ENCODE peak calls at places on chromosomes 3 and 15, in ten cellular contexts. H is RCC 7860, W is adrenal gland, X is neuronal stem cell, R is nephron progenitor cell, J is uterus, V is ureter, Y is Ammon's horn, B is thoracic aorta, S is HEK293T. F is an unnamed sample.

GRCh38 chr3:14890470-14890869 is 56.9 kb upstream of the NR2C2 start:
- DNase-seq in J (no peak), Y (no peak), R (no peak), B (no peak), S (no peak), V (no peak), X (no peak), W (no peak), H (no peak), F (no peak)

GRCh38 chr3:45907769-45908705 is 21.7 kb downstream of the CCR9 start:
- DNase-seq in R (no peak), S (no peak), H (no peak), W (no peak), J (no peak), Y (no peak), V (no peak), X (no peak), B (no peak), F (no peak)

GRCh38 chr15:58015565-58015964 is 49.9 kb downstream of the ALDH1A2 start:
- DNase-seq in R (no peak), X (no peak), B (no peak), V (no peak), S (no peak), W (no peak), Y (no peak), J (no peak), H (no peak), F (no peak)

GRCh38 chr3:49807427-49808114 is 4.5 kb downstream of the INKA1 start:
- DNase-seq in S (no peak), H (no peak), V (peak), J (no peak), R (peak), B (no peak), W (no peak), Y (no peak), X (no peak), F (no peak)

GRCh38 chr3:191397771-191398170 is 63.2 kb upstream of the PYDC2 start:
- DNase-seq in V (no peak), X (no peak), H (no peak), J (no peak), R (no peak), B (no peak), W (no peak), Y (no peak), S (no peak), F (no peak)

GRCh38 chr3:171875923-171876412 is 32.8 kb downstream of the TMEM212 start:
- DNase-seq in J (peak), V (no peak), R (no peak), X (no peak), B (no peak), W (no peak), S (no peak), Y (no peak), H (peak), F (no peak)

GRCh38 chr3:109532257-109533216 is 195.2 kb upstream of the DPPA4 start:
- DNase-seq in X (peak), Y (peak), H (peak), B (no peak), R (peak), S (no peak), W (peak), J (no peak), V (no peak), F (peak)

GRCh38 chr15:79897701-79898113 is 893 bp upstream of the MTHFS start:
- DNase-seq in B (no peak), W (no peak), H (no peak), J (no peak), R (no peak), V (no peak), Y (no peak), S (no peak), X (no peak), F (peak)

GRCh38 chr15:96170616-96171270 is 159.8 kb upstream of the NR2F2 start:
- DNase-seq in J (no peak), S (peak), H (no peak), W (no peak), R (no peak), V (no peak), Y (no peak), B (no peak), X (no peak), F (no peak)

GRCh38 chr15:100973351-100974034 is 54.3 kb downstream of the LRRK1 start:
- DNase-seq in B (no peak), S (no peak), X (peak), J (no peak), V (no peak), H (no peak), Y (no peak), R (peak), W (no peak), F (no peak)